ENCODE peak calls at places on chromosome 10, in nine cellular contexts. R is MM.1S, Z is astrocyte of the cerebellum, M is mucosa of descending colon, V is heart left ventricle, G is neural progenitor cell, X is gastrocnemius medialis, W is HFFc6, E is psoas muscle. P is an unnamed sample.

GRCh38 chr10:8137272-8137680 is 82.8 kb downstream of the GATA3 start:
- DNase-seq in G (no peak), W (no peak), R (no peak), X (no peak), V (no peak), E (no peak), Z (no peak), M (no peak), P (no peak)

GRCh38 chr10:106111241-106111640 is 1053.3 kb downstream of the SORCS1 start:
- DNase-seq in Z (no peak), E (no peak), M (no peak), W (no peak), G (no peak), X (no peak), R (no peak), V (no peak), P (no peak)

GRCh38 chr10:75461672-75462649 is 30.5 kb downstream of the LRMDA start:
- DNase-seq in E (no peak), R (no peak), V (no peak), G (no peak), W (no peak), X (no peak), M (no peak), Z (no peak), P (no peak)

GRCh38 chr10:112752268-112752667 is 197.8 kb upstream of the TCF7L2 start:
- DNase-seq in G (no peak), V (no peak), Z (no peak), R (no peak), M (no peak), W (no peak), E (no peak), X (no peak), P (no peak)

GRCh38 chr10:14837003-14837755 is 658 bp downstream of the CDNF start:
- DNase-seq in M (no peak), E (no peak), V (no peak), R (no peak), W (no peak), G (peak), Z (peak), X (no peak), P (peak)

GRCh38 chr10:86346794-86347665 is 19.6 kb downstream of the GRID1 start:
- DNase-seq in X (no peak), Z (no peak), G (peak), E (no peak), W (no peak), V (peak), R (no peak), M (no peak), P (no peak)

GRCh38 chr10:106310596-106310995 is 853.9 kb downstream of the SORCS1 start:
- DNase-seq in X (no peak), W (no peak), G (peak), V (no peak), E (no peak), Z (no peak), M (no peak), R (no peak), P (no peak)

GRCh38 chr10:103835121-103836045 is 20.0 kb downstream of the SH3PXD2A start:
- DNase-seq in Z (peak), V (peak), X (peak), E (peak), W (no peak), M (peak), R (no peak), G (no peak), P (peak)

GRCh38 chr10:75079436-75080083 is 31.9 kb upstream of the SAMD8 start:
- DNase-seq in W (no peak), G (peak), Z (no peak), E (peak), R (no peak), M (no peak), X (peak), V (no peak), P (no peak)

GRCh38 chr10:87546971-87547413 is 42.3 kb downstream of the MINPP1 start:
- DNase-seq in Z (no peak), R (no peak), X (no peak), M (no peak), W (peak), G (no peak), E (no peak), V (no peak), P (no peak)

GRCh38 chr10:117318909-117319308 is 56.3 kb downstream of the PDZD8 start:
- DNase-seq in W (peak), E (no peak), X (no peak), M (no peak), G (no peak), V (no peak), Z (no peak), R (no peak), P (no peak)

GRCh38 chr10:118971876-118972275 is 57.6 kb upstream of the NANOS1 start:
- DNase-seq in G (no peak), X (no peak), R (no peak), E (no peak), M (no peak), V (no peak), W (no peak), Z (no peak), P (no peak)
- TF ChIP-seq CTCF in G (no peak), X (no peak), R (no peak), E (no peak), M (no peak), V (no peak), W (no peak), Z (no peak), P (no peak)

DNA sequence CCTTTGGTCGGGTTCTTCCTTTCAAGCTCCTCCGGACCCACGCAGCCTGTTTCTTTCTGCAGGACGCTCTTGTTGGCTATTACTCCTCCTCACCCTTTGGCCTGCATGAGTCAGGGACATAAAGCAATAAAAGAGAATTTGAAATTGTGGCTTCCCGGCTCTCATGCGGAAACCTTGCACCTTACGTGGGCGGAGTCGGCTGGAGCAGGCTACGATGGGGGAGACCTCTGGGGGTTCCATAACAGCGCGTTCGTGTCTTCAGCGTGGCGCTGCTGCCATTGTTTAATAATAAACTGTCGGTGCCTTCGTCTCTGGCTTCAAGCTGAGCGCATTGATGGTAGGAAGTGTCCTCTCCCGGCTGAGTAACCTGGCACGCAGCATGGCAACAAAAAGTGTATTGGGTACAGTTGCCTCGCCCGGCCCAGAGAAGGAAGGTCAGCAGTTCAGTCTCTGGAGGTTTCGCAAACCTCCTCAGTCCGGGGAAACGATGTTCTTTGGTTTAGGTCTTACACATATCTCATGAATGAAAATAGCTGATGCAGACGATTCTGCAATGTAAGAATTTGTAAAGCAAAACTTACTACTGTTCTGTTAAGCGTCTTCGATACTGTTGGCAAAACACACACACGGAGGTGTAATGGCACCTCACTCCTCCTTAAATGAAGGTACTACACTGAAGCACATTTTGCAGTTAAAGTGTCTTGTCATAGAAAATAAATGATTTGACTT is 623 bp upstream of the CCDC186 start:
- DNase-seq in R (peak), E (peak), G (peak), Z (no peak), M (no peak), V (no peak), X (peak), W (peak), P (peak)
- TF ChIP-seq CTCF in R (no peak), E (no peak), G (no peak), Z (no peak), M (no peak), V (no peak), X (no peak), W (no peak), P (no peak)

GRCh38 chr10:61744469-61744868 is 81.7 kb downstream of the CABCOCO1 start:
- DNase-seq in M (peak), Z (no peak), G (no peak), X (no peak), R (peak), V (no peak), W (no peak), E (no peak), P (no peak)
- TF ChIP-seq CTCF in M (no peak), Z (no peak), G (peak), X (no peak), R (peak), V (no peak), W (peak), E (no peak), P (peak)

GRCh38 chr10:80537086-80537704 is 507 bp upstream of the SH2D4B start:
- DNase-seq in R (no peak), G (peak), W (no peak), Z (no peak), X (no peak), V (no peak), M (no peak), E (peak), P (no peak)

GRCh38 chr10:80539421-80539999 is 1.8 kb downstream of the SH2D4B start:
- DNase-seq in X (no peak), V (no peak), G (no peak), R (no peak), Z (no peak), W (no peak), E (no peak), M (peak), P (no peak)

GRCh38 chr10:80540136-80540535 is 2.4 kb downstream of the SH2D4B start:
- DNase-seq in V (no peak), M (peak), W (no peak), Z (no peak), R (no peak), G (no peak), X (no peak), E (no peak), P (no peak)

GRCh38 chr10:80537705-80538480 is at the start of gene SH2D4B:
- DNase-seq in W (no peak), E (peak), R (no peak), X (no peak), V (no peak), M (peak), G (peak), Z (no peak), P (no peak)

GRCh38 chr10:80538481-80539185 is 931 bp downstream of the SH2D4B start:
- DNase-seq in X (no peak), Z (no peak), W (no peak), G (no peak), E (no peak), M (peak), V (no peak), R (no peak), P (no peak)
- TF ChIP-seq CTCF in X (no peak), Z (no peak), W (no peak), G (no peak), E (no peak), M (no peak), V (no peak), R (no peak), P (no peak)

DNA sequence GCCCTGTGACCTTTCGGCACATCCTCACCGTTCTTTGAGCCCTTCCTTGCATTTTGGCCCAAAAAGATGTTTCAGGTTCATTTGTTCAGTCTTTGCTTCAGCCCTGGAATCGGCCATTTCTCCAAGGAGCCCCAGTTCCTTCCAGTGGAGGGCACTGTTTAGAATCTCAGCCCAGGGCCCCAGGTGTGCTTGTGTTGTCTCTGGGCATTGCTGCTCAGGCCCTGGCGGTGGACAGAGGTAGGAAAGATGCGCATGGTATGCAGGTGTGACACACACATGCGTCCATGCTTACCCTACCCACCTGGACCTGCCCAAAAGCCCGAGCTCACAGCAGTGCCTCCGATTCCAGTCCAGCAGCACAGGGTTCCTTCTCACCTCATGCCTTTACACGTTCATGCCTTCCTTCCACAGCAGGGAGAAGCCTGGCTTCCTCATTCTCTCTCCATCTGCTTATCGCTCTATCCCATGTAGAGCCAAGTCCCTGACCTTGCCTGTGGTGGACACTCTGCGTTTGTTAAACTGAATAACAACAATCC is 70.6 kb downstream of the LHPP start:
- DNase-seq in W (peak), E (peak), X (no peak), G (peak), Z (no peak), M (peak), R (peak), V (peak), P (no peak)
- TF ChIP-seq CTCF in W (peak), E (no peak), X (no peak), G (peak), Z (peak), M (peak), R (peak), V (no peak), P (peak)

GRCh38 chr10:77428776-77429395 is 208.7 kb downstream of the KCNMA1 start:
- DNase-seq in G (peak), M (peak), R (no peak), Z (peak), X (peak), E (peak), V (no peak), W (peak), P (peak)
- TF ChIP-seq CTCF in G (peak), M (peak), R (peak), Z (peak), X (peak), E (peak), V (no peak), W (peak), P (peak)

DNA sequence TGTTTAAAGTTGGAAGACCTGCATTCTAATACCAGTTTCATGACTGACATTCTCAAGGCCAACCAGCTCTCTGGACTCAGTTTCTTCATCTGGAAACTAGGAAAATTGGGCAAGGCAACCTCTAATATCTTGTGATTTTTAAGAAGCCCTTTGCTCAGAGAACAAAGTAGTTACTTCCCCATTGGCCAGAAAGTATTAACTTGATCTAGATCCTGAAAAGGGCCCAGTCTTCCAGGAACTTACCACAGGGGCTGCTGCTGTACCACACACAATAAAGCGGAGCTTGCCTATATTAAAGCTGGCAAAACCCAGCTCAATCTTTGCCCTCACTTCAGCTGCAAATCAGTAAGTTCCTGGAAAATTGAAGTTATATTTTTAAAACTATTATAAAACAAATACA is 155.6 kb upstream of the ADO start:
- DNase-seq in Z (no peak), X (no peak), V (no peak), G (no peak), W (no peak), R (no peak), M (no peak), E (no peak), P (no peak)
- TF ChIP-seq CTCF in Z (no peak), X (no peak), V (no peak), G (no peak), W (no peak), R (no peak), M (no peak), E (no peak), P (no peak)

GRCh38 chr10:124565565-124566221 is 104.1 kb downstream of the LHPP start:
- DNase-seq in X (peak), R (no peak), V (peak), W (no peak), M (no peak), G (peak), Z (no peak), E (peak), P (no peak)
- TF ChIP-seq CTCF in X (peak), R (peak), V (peak), W (peak), M (no peak), G (peak), Z (peak), E (peak), P (peak)

GRCh38 chr10:127815147-127815546 is 77.6 kb downstream of the CLRN3 start:
- DNase-seq in G (no peak), Z (no peak), V (no peak), X (no peak), W (no peak), R (peak), E (no peak), M (no peak), P (no peak)

GRCh38 chr10:127813290-127813689 is 76.3 kb downstream of the FOXI2 start:
- DNase-seq in V (no peak), Z (no peak), E (no peak), R (peak), W (no peak), M (no peak), G (peak), X (no peak), P (no peak)
- TF ChIP-seq CTCF in V (no peak), Z (no peak), E (no peak), R (peak), W (peak), M (no peak), G (peak), X (no peak), P (no peak)

P was measured in AG04450.